ENCODE peak calls at places on chromosome 10, in nine cellular contexts. One of them, this sample, is unnamed. For H3K4me1, the result is how much of the 10 kb centered on the place peaks cover.

GRCh38 chr10:96984512-96985225 is 152.6 kb downstream of the LCOR start:
- DNase-seq in HCT116: no peak
- DNase-seq in GM23338: peak
- DNase-seq in SK-N-SH: no peak
- DNase-seq in MM.1S: no peak
- DNase-seq in PC-3: no peak
- DNase-seq in GM23248: no peak
- DNase-seq in neural progenitor cell: peak
- DNase-seq in OCI-LY7: no peak
- DNase-seq in this sample: no peak

GRCh38 chr10:27944005-27944404 is 54.9 kb downstream of the ODAD2 start:
- DNase-seq in MM.1S: no peak
- DNase-seq in GM23248: no peak
- DNase-seq in neural progenitor cell: no peak
- DNase-seq in GM23338: no peak
- DNase-seq in OCI-LY7: no peak
- DNase-seq in SK-N-SH: no peak
- DNase-seq in PC-3: no peak
- DNase-seq in HCT116: no peak
- DNase-seq in this sample: no peak

GRCh38 chr10:47374611-47375536 is 9.2 kb downstream of the ZNF488 start:
- DNase-seq in neural progenitor cell: no peak
- DNase-seq in OCI-LY7: no peak
- DNase-seq in GM23338: no peak
- DNase-seq in PC-3: no peak
- DNase-seq in MM.1S: no peak
- DNase-seq in HCT116: no peak
- DNase-seq in SK-N-SH: no peak
- DNase-seq in GM23248: peak
- DNase-seq in this sample: no peak

GRCh38 chr10:111275091-111275490 is 198.3 kb downstream of the ADRA2A start:
- DNase-seq in SK-N-SH: no peak
- DNase-seq in GM23248: peak
- DNase-seq in MM.1S: no peak
- DNase-seq in OCI-LY7: no peak
- DNase-seq in PC-3: no peak
- DNase-seq in GM23338: no peak
- DNase-seq in HCT116: no peak
- DNase-seq in neural progenitor cell: no peak
- DNase-seq in this sample: no peak

GRCh38 chr10:14569274-14570060 is 205.2 kb downstream of the FAM107B start:
- DNase-seq in OCI-LY7: no peak
- DNase-seq in GM23338: no peak
- DNase-seq in SK-N-SH: no peak
- DNase-seq in GM23248: no peak
- DNase-seq in PC-3: no peak
- DNase-seq in MM.1S: peak
- DNase-seq in HCT116: no peak
- DNase-seq in neural progenitor cell: no peak
- DNase-seq in this sample: no peak

GRCh38 chr10:116763440-116763839 is 21.1 kb upstream of the HSPA12A start:
- DNase-seq in PC-3: no peak
- DNase-seq in HCT116: no peak
- DNase-seq in neural progenitor cell: no peak
- DNase-seq in SK-N-SH: no peak
- DNase-seq in GM23338: no peak
- DNase-seq in GM23248: no peak
- DNase-seq in MM.1S: no peak
- DNase-seq in OCI-LY7: no peak
- DNase-seq in this sample: no peak

GRCh38 chr10:85864866-85865526 is 501.6 kb downstream of the GRID1 start:
- DNase-seq in OCI-LY7: no peak
- DNase-seq in neural progenitor cell: no peak
- DNase-seq in HCT116: no peak
- DNase-seq in GM23248: no peak
- DNase-seq in PC-3: no peak
- DNase-seq in SK-N-SH: no peak
- DNase-seq in GM23338: no peak
- DNase-seq in MM.1S: no peak
- DNase-seq in this sample: peak

GRCh38 chr10:128642502-128642901 is 516.3 kb upstream of the MKI67 start:
- DNase-seq in PC-3: no peak
- DNase-seq in GM23248: peak
- DNase-seq in GM23338: no peak
- DNase-seq in SK-N-SH: no peak
- DNase-seq in OCI-LY7: no peak
- DNase-seq in MM.1S: no peak
- DNase-seq in HCT116: no peak
- DNase-seq in neural progenitor cell: no peak
- DNase-seq in this sample: no peak

GRCh38 chr10:98328640-98329039 is 60.6 kb upstream of the LOXL4 start:
- DNase-seq in GM23248: no peak
- DNase-seq in MM.1S: no peak
- DNase-seq in neural progenitor cell: no peak
- DNase-seq in SK-N-SH: no peak
- DNase-seq in OCI-LY7: no peak
- DNase-seq in HCT116: no peak
- DNase-seq in PC-3: no peak
- DNase-seq in GM23338: no peak
- DNase-seq in this sample: no peak

GRCh38 chr10:22737587-22737986 is 23.2 kb upstream of the PIP4K2A start:
- DNase-seq in neural progenitor cell: no peak
- DNase-seq in MM.1S: no peak
- DNase-seq in OCI-LY7: no peak
- DNase-seq in GM23338: no peak
- DNase-seq in SK-N-SH: no peak
- DNase-seq in PC-3: peak
- DNase-seq in GM23248: peak
- DNase-seq in HCT116: no peak
- DNase-seq in this sample: peak

GRCh38 chr10:97463363-97464132 is 17.6 kb downstream of the ZDHHC16 start:
- DNase-seq in HCT116: peak
- DNase-seq in MM.1S: peak
- DNase-seq in GM23338: peak
- DNase-seq in GM23248: peak
- DNase-seq in PC-3: peak
- DNase-seq in OCI-LY7: peak
- DNase-seq in neural progenitor cell: peak
- DNase-seq in SK-N-SH: peak
- DNase-seq in this sample: peak

GRCh38 chr10:120172371-120172770 is 279.8 kb downstream of the SEC23IP start:
- DNase-seq in HCT116: no peak
- DNase-seq in GM23338: peak
- DNase-seq in PC-3: peak
- DNase-seq in MM.1S: no peak
- DNase-seq in OCI-LY7: no peak
- DNase-seq in neural progenitor cell: no peak
- DNase-seq in GM23248: peak
- DNase-seq in SK-N-SH: no peak
- DNase-seq in this sample: peak

GRCh38 chr10:43235070-43235900 is 31.6 kb downstream of the RASGEF1A start:
- DNase-seq in GM23248: no peak
- DNase-seq in PC-3: no peak
- DNase-seq in OCI-LY7: no peak
- DNase-seq in SK-N-SH: no peak
- DNase-seq in MM.1S: no peak
- DNase-seq in neural progenitor cell: no peak
- DNase-seq in GM23338: no peak
- DNase-seq in HCT116: no peak
- DNase-seq in this sample: no peak

GRCh38 chr10:55410415-55410885 is 609.4 kb upstream of the PCDH15 start:
- DNase-seq in HCT116: no peak
- DNase-seq in MM.1S: no peak
- DNase-seq in GM23338: peak
- DNase-seq in GM23248: peak
- DNase-seq in neural progenitor cell: peak
- DNase-seq in OCI-LY7: no peak
- DNase-seq in SK-N-SH: peak
- DNase-seq in PC-3: peak
- DNase-seq in this sample: peak

GRCh38 chr10:59587756-59588140 is 121.9 kb downstream of the SLC16A9 start:
- DNase-seq in neural progenitor cell: no peak
- DNase-seq in OCI-LY7: no peak
- DNase-seq in MM.1S: no peak
- DNase-seq in SK-N-SH: no peak
- DNase-seq in HCT116: no peak
- DNase-seq in PC-3: no peak
- DNase-seq in GM23338: no peak
- DNase-seq in GM23248: no peak
- DNase-seq in this sample: no peak

GRCh38 chr10:59825932-59826331 is 72.7 kb upstream of the MRLN start:
- DNase-seq in neural progenitor cell: no peak
- DNase-seq in OCI-LY7: no peak
- DNase-seq in GM23338: no peak
- DNase-seq in SK-N-SH: no peak
- DNase-seq in GM23248: no peak
- DNase-seq in MM.1S: no peak
- DNase-seq in HCT116: no peak
- DNase-seq in PC-3: no peak
- DNase-seq in this sample: no peak

GRCh38 chr10:70232859-70233108 is 445 bp downstream of the PPA1 start:
- DNase-seq in GM23248: no peak
- DNase-seq in GM23338: no peak
- DNase-seq in OCI-LY7: no peak
- DNase-seq in SK-N-SH: no peak
- DNase-seq in MM.1S: no peak
- DNase-seq in HCT116: no peak
- DNase-seq in neural progenitor cell: no peak
- DNase-seq in PC-3: no peak
- DNase-seq in this sample: no peak

GRCh38 chr10:93495654-93496321 is 624 bp upstream of the CEP55 start:
- DNase-seq in PC-3: peak
- DNase-seq in SK-N-SH: peak
- DNase-seq in MM.1S: no peak
- DNase-seq in GM23248: peak
- DNase-seq in HCT116: no peak
- DNase-seq in neural progenitor cell: peak
- DNase-seq in OCI-LY7: peak
- DNase-seq in GM23338: peak
- DNase-seq in this sample: peak

DNA sequence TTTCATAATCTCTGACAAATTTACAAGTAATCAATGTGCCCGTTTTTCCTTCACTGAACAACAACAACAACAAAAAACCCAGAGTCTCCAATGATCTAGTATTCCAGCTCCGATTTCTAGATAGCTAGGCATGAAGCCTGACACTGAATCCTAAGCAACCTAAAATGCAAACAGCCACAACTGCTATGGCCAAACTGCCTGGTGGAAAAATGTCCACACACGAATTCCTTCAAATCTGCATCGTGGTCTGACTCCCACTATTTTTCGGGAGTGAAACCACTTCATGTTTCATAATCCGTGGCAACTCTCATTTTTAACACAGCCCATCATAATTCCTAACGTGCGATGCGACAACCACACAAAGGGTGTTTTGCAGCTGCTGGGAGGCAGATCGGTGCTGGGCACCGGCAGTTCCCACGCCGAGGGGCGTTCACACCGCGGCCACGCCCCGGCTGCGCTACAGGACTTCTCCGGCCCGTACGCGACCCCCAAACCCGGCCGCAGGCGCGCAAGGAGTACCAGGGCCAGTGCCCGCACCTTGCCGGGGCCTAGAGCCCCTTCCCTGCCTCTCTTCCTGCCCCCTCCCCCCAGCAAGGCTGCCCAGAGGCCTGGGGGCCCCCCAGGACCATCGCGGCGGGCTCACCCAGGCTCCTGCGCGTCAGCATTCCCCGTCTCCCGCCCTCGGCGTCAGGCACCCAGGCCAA is 814 bp downstream of the RUFY2 start:
- DNase-seq in SK-N-SH: peak
- DNase-seq in MM.1S: peak
- DNase-seq in OCI-LY7: peak
- DNase-seq in GM23338: peak
- DNase-seq in PC-3: peak
- DNase-seq in HCT116: no peak
- DNase-seq in neural progenitor cell: peak
- DNase-seq in GM23248: peak
- DNase-seq in this sample: peak
- TF ChIP-seq EZH2phosphoT487 in SK-N-SH: no peak
- TF ChIP-seq EZH2phosphoT487 in MM.1S: no peak
- TF ChIP-seq EZH2phosphoT487 in OCI-LY7: no peak
- TF ChIP-seq EZH2phosphoT487 in GM23338: no peak
- TF ChIP-seq EZH2phosphoT487 in PC-3: no peak
- TF ChIP-seq EZH2phosphoT487 in HCT116: no peak
- TF ChIP-seq EZH2phosphoT487 in neural progenitor cell: no peak
- TF ChIP-seq EZH2phosphoT487 in GM23248: no peak
- TF ChIP-seq EZH2phosphoT487 in this sample: no peak

GRCh38 chr10:5481121-5481520 is 18.2 kb downstream of the CALML5 start:
- DNase-seq in neural progenitor cell: no peak
- DNase-seq in OCI-LY7: no peak
- DNase-seq in GM23338: no peak
- DNase-seq in GM23248: no peak
- DNase-seq in HCT116: no peak
- DNase-seq in SK-N-SH: no peak
- DNase-seq in MM.1S: no peak
- DNase-seq in PC-3: no peak
- DNase-seq in this sample: no peak
- H3K4me1 ChIP-seq in neural progenitor cell: under half
- H3K4me1 ChIP-seq in OCI-LY7: under half
- H3K4me1 ChIP-seq in GM23338: under half
- H3K4me1 ChIP-seq in GM23248: under half
- H3K4me1 ChIP-seq in HCT116: under half
- H3K4me1 ChIP-seq in SK-N-SH: under half
- H3K4me1 ChIP-seq in MM.1S: under half
- H3K4me1 ChIP-seq in PC-3: under half
- H3K4me1 ChIP-seq in this sample: under half

GRCh38 chr10:33193867-33194521 is 140.5 kb downstream of the NRP1 start:
- DNase-seq in OCI-LY7: no peak
- DNase-seq in HCT116: no peak
- DNase-seq in GM23248: peak
- DNase-seq in PC-3: peak
- DNase-seq in MM.1S: no peak
- DNase-seq in GM23338: no peak
- DNase-seq in SK-N-SH: no peak
- DNase-seq in neural progenitor cell: no peak
- DNase-seq in this sample: peak
- TF ChIP-seq EZH2phosphoT487 in OCI-LY7: no peak
- TF ChIP-seq EZH2phosphoT487 in HCT116: no peak
- TF ChIP-seq EZH2phosphoT487 in GM23248: no peak
- TF ChIP-seq EZH2phosphoT487 in PC-3: no peak
- TF ChIP-seq EZH2phosphoT487 in MM.1S: no peak
- TF ChIP-seq EZH2phosphoT487 in GM23338: no peak
- TF ChIP-seq EZH2phosphoT487 in SK-N-SH: no peak
- TF ChIP-seq EZH2phosphoT487 in neural progenitor cell: no peak
- TF ChIP-seq EZH2phosphoT487 in this sample: no peak

DNA sequence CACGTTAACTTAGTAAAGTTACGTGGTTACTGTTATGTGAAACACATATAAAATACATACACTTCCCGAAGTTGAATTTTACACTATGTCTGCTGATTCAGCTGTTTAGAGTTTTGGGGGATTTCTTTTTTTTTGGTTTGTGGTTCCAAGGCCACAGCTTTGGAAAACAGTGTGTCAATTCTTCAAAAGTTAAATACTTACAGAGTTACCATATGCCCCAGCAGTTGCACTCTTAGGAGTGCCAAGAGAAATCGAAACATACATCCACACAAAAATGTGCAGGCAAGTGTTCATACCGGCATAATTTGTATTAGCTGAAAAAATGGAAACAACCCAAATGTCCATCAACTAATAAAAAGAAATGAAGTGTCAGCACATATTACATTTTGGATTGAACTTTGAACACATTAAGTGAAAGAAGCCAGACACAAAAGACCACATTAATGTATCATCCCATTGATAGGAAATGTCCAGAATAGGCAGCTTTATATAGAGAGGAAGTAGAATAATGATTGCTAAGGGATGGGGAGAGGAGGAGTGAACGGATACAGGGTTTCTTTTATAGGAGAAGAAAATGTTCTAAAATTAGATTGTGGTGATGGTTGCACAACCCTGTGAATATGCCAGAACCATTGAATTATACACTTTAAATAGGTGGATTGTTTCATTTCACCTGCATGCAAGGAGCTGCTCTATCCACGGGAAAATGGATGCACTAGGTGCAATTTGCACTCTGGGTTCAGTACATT is 17.6 kb downstream of the APBB1IP start:
- DNase-seq in neural progenitor cell: no peak
- DNase-seq in OCI-LY7: no peak
- DNase-seq in MM.1S: no peak
- DNase-seq in HCT116: no peak
- DNase-seq in GM23248: peak
- DNase-seq in SK-N-SH: no peak
- DNase-seq in PC-3: no peak
- DNase-seq in GM23338: no peak
- DNase-seq in this sample: no peak
- H3K4me1 ChIP-seq in neural progenitor cell: under half
- H3K4me1 ChIP-seq in OCI-LY7: half or more
- H3K4me1 ChIP-seq in MM.1S: under half
- H3K4me1 ChIP-seq in HCT116: under half
- H3K4me1 ChIP-seq in GM23248: under half
- H3K4me1 ChIP-seq in SK-N-SH: under half
- H3K4me1 ChIP-seq in PC-3: under half
- H3K4me1 ChIP-seq in GM23338: under half
- H3K4me1 ChIP-seq in this sample: under half